ENCODE peak calls at places on chromosomes 12 and 14, in seven cellular contexts. One of them, this sample, is unnamed.
A peak's percentile ranks its signal among the peaks of the same experiment; 100 is the strongest.

GRCh38 chr12:94099191-94099983 is 49.0 kb upstream of the PLXNC1 start:
- DNase-seq in CD4-positive, alpha-beta T cell: no peak
- DNase-seq in WTC11: no peak
- DNase-seq in tibial nerve: no peak
- DNase-seq in kidney: no peak
- DNase-seq in foreskin fibroblast: no peak
- DNase-seq in esophagus squamous epithelium: no peak
- DNase-seq in this sample: no peak

GRCh38 chr14:82635931-82636330 is 1102.3 kb upstream of the SEL1L start:
- DNase-seq in CD4-positive, alpha-beta T cell: no peak
- DNase-seq in WTC11: no peak
- DNase-seq in tibial nerve: no peak
- DNase-seq in kidney: no peak
- DNase-seq in foreskin fibroblast: no peak
- DNase-seq in esophagus squamous epithelium: no peak
- DNase-seq in this sample: no peak

GRCh38 chr12:110543965-110544364 is 39.2 kb downstream of the PPTC7 start:
- DNase-seq in CD4-positive, alpha-beta T cell: no peak
- DNase-seq in WTC11: no peak
- DNase-seq in tibial nerve: no peak
- DNase-seq in kidney: no peak
- DNase-seq in foreskin fibroblast: no peak
- DNase-seq in esophagus squamous epithelium: no peak
- DNase-seq in this sample: no peak

GRCh38 chr12:78385541-78385940 is 479.0 kb upstream of the SYT1 start:
- DNase-seq in CD4-positive, alpha-beta T cell: no peak
- DNase-seq in WTC11: no peak
- DNase-seq in tibial nerve: no peak
- DNase-seq in kidney: no peak
- DNase-seq in foreskin fibroblast: no peak
- DNase-seq in esophagus squamous epithelium: no peak
- DNase-seq in this sample: no peak

GRCh38 chr12:121005346-121005815 is 10.9 kb downstream of the C12orf43 start:
- DNase-seq in CD4-positive, alpha-beta T cell: peak; percentile 49
- DNase-seq in WTC11: peak; percentile 84
- DNase-seq in tibial nerve: no peak
- DNase-seq in kidney: no peak
- DNase-seq in foreskin fibroblast: peak; percentile 16
- DNase-seq in esophagus squamous epithelium: no peak
- DNase-seq in this sample: peak; percentile 67

GRCh38 chr14:56811596-56812363 is 1.5 kb upstream of the OTX2 start:
- DNase-seq in CD4-positive, alpha-beta T cell: no peak
- DNase-seq in WTC11: peak; percentile 53
- DNase-seq in tibial nerve: no peak
- DNase-seq in kidney: no peak
- DNase-seq in foreskin fibroblast: no peak
- DNase-seq in esophagus squamous epithelium: no peak
- DNase-seq in this sample: no peak

GRCh38 chr12:95204141-95204866 is 13.0 kb downstream of the FGD6 start:
- DNase-seq in CD4-positive, alpha-beta T cell: no peak
- DNase-seq in WTC11: peak; percentile 41
- DNase-seq in tibial nerve: peak; percentile 38
- DNase-seq in kidney: peak; percentile 84
- DNase-seq in foreskin fibroblast: peak; percentile 81
- DNase-seq in esophagus squamous epithelium: no peak
- DNase-seq in this sample: peak; percentile 48

GRCh38 chr12:43306066-43306465 is 245.9 kb downstream of the ADAMTS20 start:
- DNase-seq in CD4-positive, alpha-beta T cell: no peak
- DNase-seq in WTC11: no peak
- DNase-seq in tibial nerve: no peak
- DNase-seq in kidney: no peak
- DNase-seq in foreskin fibroblast: peak; percentile 95
- DNase-seq in esophagus squamous epithelium: no peak
- DNase-seq in this sample: no peak

GRCh38 chr12:75783093-75783877 is 248.3 kb downstream of the PHLDA1 start:
- DNase-seq in CD4-positive, alpha-beta T cell: no peak
- DNase-seq in WTC11: no peak
- DNase-seq in tibial nerve: no peak
- DNase-seq in kidney: no peak
- DNase-seq in foreskin fibroblast: peak; percentile 28
- DNase-seq in esophagus squamous epithelium: no peak
- DNase-seq in this sample: no peak

GRCh38 chr14:29486132-29486531 is 441.5 kb downstream of the PRKD1 start:
- DNase-seq in CD4-positive, alpha-beta T cell: no peak
- DNase-seq in WTC11: no peak
- DNase-seq in tibial nerve: no peak
- DNase-seq in kidney: no peak
- DNase-seq in foreskin fibroblast: peak; percentile 51
- DNase-seq in esophagus squamous epithelium: no peak
- DNase-seq in this sample: no peak
- TF ChIP-seq CTCF in CD4-positive, alpha-beta T cell: no peak
- TF ChIP-seq CTCF in WTC11: no peak
- TF ChIP-seq CTCF in tibial nerve: no peak
- TF ChIP-seq CTCF in kidney: no peak
- TF ChIP-seq CTCF in foreskin fibroblast: no peak
- TF ChIP-seq CTCF in esophagus squamous epithelium: no peak
- TF ChIP-seq CTCF in this sample: no peak

GRCh38 chr12:49279706-49280159 is 14.9 kb downstream of the TUBA1C start:
- DNase-seq in CD4-positive, alpha-beta T cell: no peak
- DNase-seq in WTC11: no peak
- DNase-seq in tibial nerve: no peak
- DNase-seq in kidney: no peak
- DNase-seq in foreskin fibroblast: no peak
- DNase-seq in esophagus squamous epithelium: no peak
- DNase-seq in this sample: no peak

GRCh38 chr12:49287876-49288275 is 7.1 kb upstream of the PRPH start:
- DNase-seq in CD4-positive, alpha-beta T cell: no peak
- DNase-seq in WTC11: no peak
- DNase-seq in tibial nerve: no peak
- DNase-seq in kidney: peak; percentile 35
- DNase-seq in foreskin fibroblast: no peak
- DNase-seq in esophagus squamous epithelium: no peak
- DNase-seq in this sample: no peak

GRCh38 chr12:49282302-49282701 is 12.6 kb upstream of the PRPH start:
- DNase-seq in CD4-positive, alpha-beta T cell: no peak
- DNase-seq in WTC11: no peak
- DNase-seq in tibial nerve: no peak
- DNase-seq in kidney: no peak
- DNase-seq in foreskin fibroblast: no peak
- DNase-seq in esophagus squamous epithelium: no peak
- DNase-seq in this sample: no peak

GRCh38 chr12:49284672-49285071 is 10.3 kb upstream of the PRPH start:
- DNase-seq in CD4-positive, alpha-beta T cell: no peak
- DNase-seq in WTC11: no peak
- DNase-seq in tibial nerve: no peak
- DNase-seq in kidney: no peak
- DNase-seq in foreskin fibroblast: no peak
- DNase-seq in esophagus squamous epithelium: no peak
- DNase-seq in this sample: no peak

DNA sequence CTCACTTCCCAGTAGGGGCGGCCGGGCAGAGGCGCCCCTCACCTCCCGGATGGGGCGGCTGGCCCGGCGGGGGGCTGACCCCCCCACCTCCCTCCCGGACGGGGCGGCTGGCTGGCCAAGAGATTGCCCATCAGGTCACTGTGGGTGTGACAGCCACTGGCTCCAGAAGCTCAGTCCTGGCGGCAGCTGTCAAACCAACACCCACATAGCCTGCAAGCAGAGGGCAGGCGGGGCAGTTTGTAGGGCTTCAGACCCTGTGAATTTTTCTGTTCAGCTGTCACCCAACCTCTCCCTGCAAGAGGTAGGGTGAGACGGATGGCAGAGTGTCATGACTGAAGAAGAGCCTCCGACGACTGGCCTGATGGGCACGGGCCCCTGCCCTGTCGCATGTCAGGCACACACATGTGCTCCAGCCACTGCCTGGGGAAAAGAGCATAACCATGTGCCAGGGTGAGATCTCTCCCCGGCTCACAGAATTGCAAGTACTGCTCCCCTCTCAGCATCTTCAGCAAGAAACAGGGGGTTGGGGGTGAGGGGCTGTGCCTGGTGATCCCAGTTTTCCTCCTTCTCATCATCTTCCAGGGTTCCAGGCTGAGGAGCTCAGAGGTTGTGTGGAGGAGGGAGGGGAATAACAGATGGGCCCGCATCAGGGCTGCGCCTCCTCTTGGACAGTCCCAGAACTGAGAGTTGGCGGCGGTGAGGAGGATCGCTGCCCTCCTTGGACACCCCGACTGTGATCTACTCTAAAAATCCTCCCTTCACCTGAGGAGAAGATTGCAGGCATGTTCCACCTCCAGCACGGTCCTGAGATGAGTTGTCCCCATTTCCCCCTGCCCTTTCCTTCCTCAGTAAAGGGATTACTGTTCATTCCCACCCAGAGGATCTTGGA is 11.2 kb upstream of the PRPH start:
- DNase-seq in CD4-positive, alpha-beta T cell: no peak
- DNase-seq in WTC11: no peak
- DNase-seq in tibial nerve: no peak
- DNase-seq in kidney: peak; percentile 39
- DNase-seq in foreskin fibroblast: no peak
- DNase-seq in esophagus squamous epithelium: no peak
- DNase-seq in this sample: no peak
- TF ChIP-seq CTCF in CD4-positive, alpha-beta T cell: no peak
- TF ChIP-seq CTCF in WTC11: no peak
- TF ChIP-seq CTCF in tibial nerve: no peak
- TF ChIP-seq CTCF in kidney: no peak
- TF ChIP-seq CTCF in foreskin fibroblast: no peak
- TF ChIP-seq CTCF in esophagus squamous epithelium: no peak
- TF ChIP-seq CTCF in this sample: no peak

DNA sequence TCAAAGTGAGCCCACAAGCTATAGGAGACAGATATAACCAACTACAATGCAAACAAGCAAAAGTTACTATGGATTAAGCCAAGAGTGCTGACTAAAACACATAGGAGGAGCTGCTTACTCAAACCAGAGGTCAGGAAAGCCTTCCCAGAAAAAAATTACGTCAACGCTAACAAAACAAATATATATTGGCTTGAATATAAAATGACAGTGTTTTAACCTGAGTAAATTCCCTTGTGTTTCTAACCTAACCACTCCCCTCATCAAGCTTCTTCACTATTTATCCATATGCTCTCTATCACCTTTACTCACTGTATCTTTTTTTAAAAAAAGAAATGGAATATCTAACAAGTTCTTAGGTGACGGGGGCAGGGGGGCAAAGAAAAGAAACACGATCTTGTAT is 115.9 kb downstream of the MED13L start:
- DNase-seq in CD4-positive, alpha-beta T cell: no peak
- DNase-seq in WTC11: no peak
- DNase-seq in tibial nerve: no peak
- DNase-seq in kidney: no peak
- DNase-seq in foreskin fibroblast: no peak
- DNase-seq in esophagus squamous epithelium: no peak
- DNase-seq in this sample: no peak
- TF ChIP-seq CTCF in CD4-positive, alpha-beta T cell: no peak
- TF ChIP-seq CTCF in WTC11: no peak
- TF ChIP-seq CTCF in tibial nerve: no peak
- TF ChIP-seq CTCF in kidney: no peak
- TF ChIP-seq CTCF in foreskin fibroblast: no peak
- TF ChIP-seq CTCF in esophagus squamous epithelium: no peak
- TF ChIP-seq CTCF in this sample: no peak

GRCh38 chr12:21541773-21542172 is 15.7 kb downstream of the SPX start:
- DNase-seq in CD4-positive, alpha-beta T cell: no peak
- DNase-seq in WTC11: no peak
- DNase-seq in tibial nerve: no peak
- DNase-seq in kidney: no peak
- DNase-seq in foreskin fibroblast: no peak
- DNase-seq in esophagus squamous epithelium: no peak
- DNase-seq in this sample: no peak

GRCh38 chr12:21547437-21547836 is 21.3 kb downstream of the SPX start:
- DNase-seq in CD4-positive, alpha-beta T cell: no peak
- DNase-seq in WTC11: no peak
- DNase-seq in tibial nerve: no peak
- DNase-seq in kidney: no peak
- DNase-seq in foreskin fibroblast: no peak
- DNase-seq in esophagus squamous epithelium: no peak
- DNase-seq in this sample: no peak

GRCh38 chr12:21546721-21547120 is 20.6 kb downstream of the SPX start:
- DNase-seq in CD4-positive, alpha-beta T cell: no peak
- DNase-seq in WTC11: no peak
- DNase-seq in tibial nerve: no peak
- DNase-seq in kidney: no peak
- DNase-seq in foreskin fibroblast: no peak
- DNase-seq in esophagus squamous epithelium: no peak
- DNase-seq in this sample: no peak

GRCh38 chr12:21542412-21542811 is 16.3 kb downstream of the SPX start:
- DNase-seq in CD4-positive, alpha-beta T cell: no peak
- DNase-seq in WTC11: no peak
- DNase-seq in tibial nerve: no peak
- DNase-seq in kidney: no peak
- DNase-seq in foreskin fibroblast: no peak
- DNase-seq in esophagus squamous epithelium: no peak
- DNase-seq in this sample: no peak

GRCh38 chr12:21545557-21545956 is 19.5 kb downstream of the SPX start:
- DNase-seq in CD4-positive, alpha-beta T cell: no peak
- DNase-seq in WTC11: no peak
- DNase-seq in tibial nerve: no peak
- DNase-seq in kidney: no peak
- DNase-seq in foreskin fibroblast: no peak
- DNase-seq in esophagus squamous epithelium: no peak
- DNase-seq in this sample: no peak
- TF ChIP-seq CTCF in CD4-positive, alpha-beta T cell: no peak
- TF ChIP-seq CTCF in WTC11: no peak
- TF ChIP-seq CTCF in tibial nerve: no peak
- TF ChIP-seq CTCF in kidney: no peak
- TF ChIP-seq CTCF in foreskin fibroblast: no peak
- TF ChIP-seq CTCF in esophagus squamous epithelium: no peak
- TF ChIP-seq CTCF in this sample: no peak

GRCh38 chr12:105319691-105320209 is 10.7 kb upstream of the C12orf75 start:
- DNase-seq in CD4-positive, alpha-beta T cell: no peak
- DNase-seq in WTC11: no peak
- DNase-seq in tibial nerve: no peak
- DNase-seq in kidney: no peak
- DNase-seq in foreskin fibroblast: no peak
- DNase-seq in esophagus squamous epithelium: no peak
- DNase-seq in this sample: no peak
- TF ChIP-seq CTCF in CD4-positive, alpha-beta T cell: no peak
- TF ChIP-seq CTCF in WTC11: no peak
- TF ChIP-seq CTCF in tibial nerve: no peak
- TF ChIP-seq CTCF in kidney: no peak
- TF ChIP-seq CTCF in foreskin fibroblast: no peak
- TF ChIP-seq CTCF in esophagus squamous epithelium: no peak
- TF ChIP-seq CTCF in this sample: no peak

GRCh38 chr12:20628388-20628787 is 66.7 kb upstream of the SLCO1C1 start:
- DNase-seq in CD4-positive, alpha-beta T cell: no peak
- DNase-seq in WTC11: no peak
- DNase-seq in tibial nerve: no peak
- DNase-seq in kidney: no peak
- DNase-seq in foreskin fibroblast: no peak
- DNase-seq in esophagus squamous epithelium: no peak
- DNase-seq in this sample: no peak
- TF ChIP-seq CTCF in CD4-positive, alpha-beta T cell: no peak
- TF ChIP-seq CTCF in WTC11: no peak
- TF ChIP-seq CTCF in tibial nerve: no peak
- TF ChIP-seq CTCF in kidney: no peak
- TF ChIP-seq CTCF in foreskin fibroblast: no peak
- TF ChIP-seq CTCF in esophagus squamous epithelium: no peak
- TF ChIP-seq CTCF in this sample: no peak

DNA sequence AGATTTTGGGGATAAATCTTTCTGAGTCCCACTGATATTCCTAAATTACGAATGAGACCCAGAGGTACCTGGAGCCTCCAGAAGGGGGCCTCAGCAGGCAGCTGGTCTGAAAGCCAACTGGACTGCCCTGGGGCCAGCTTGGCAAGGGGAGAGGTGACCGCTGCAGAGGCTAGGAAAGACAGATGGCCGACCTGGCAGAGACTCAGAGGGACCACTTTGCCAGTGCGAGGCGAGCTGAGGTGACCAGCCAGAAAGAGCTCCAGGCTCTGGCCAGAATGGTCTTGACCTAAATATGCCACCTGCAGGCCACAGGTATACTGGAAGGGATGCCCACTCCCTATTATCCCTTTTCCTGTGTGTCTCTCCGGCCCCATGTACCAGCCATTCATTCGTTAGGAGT is 256.8 kb upstream of the GARIN6 start:
- DNase-seq in CD4-positive, alpha-beta T cell: no peak
- DNase-seq in WTC11: peak; percentile 79
- DNase-seq in tibial nerve: no peak
- DNase-seq in kidney: peak; percentile 55
- DNase-seq in foreskin fibroblast: no peak
- DNase-seq in esophagus squamous epithelium: no peak
- DNase-seq in this sample: no peak
- TF ChIP-seq CTCF in CD4-positive, alpha-beta T cell: no peak
- TF ChIP-seq CTCF in WTC11: peak; percentile 71
- TF ChIP-seq CTCF in tibial nerve: no peak
- TF ChIP-seq CTCF in kidney: peak; percentile 28
- TF ChIP-seq CTCF in foreskin fibroblast: no peak
- TF ChIP-seq CTCF in esophagus squamous epithelium: no peak
- TF ChIP-seq CTCF in this sample: no peak

This sample was measured in colonic mucosa.